ENCODE peak calls at places on chromosomes 13 and 19, in five cellular contexts. M is EL, P is astrocyte of the hippocampus, B is substantia nigra, L is nephron progenitor cell. I is an unnamed sample.

GRCh38 chr19:6224308-6224675 is 55.5 kb downstream of the MLLT1 start:
- DNase-seq in P (no peak), B (no peak), M (no peak), L (no peak), I (no peak)

GRCh38 chr19:6753178-6754031 is 13.8 kb downstream of the SH2D3A start:
- DNase-seq in M (peak; percentile 77), P (peak; percentile 78), L (peak; percentile 93), B (no peak), I (peak; percentile 92)

GRCh38 chr13:75432045-75432444 is 49.9 kb downstream of the TBC1D4 start:
- DNase-seq in L (no peak), M (no peak), B (no peak), P (no peak), I (no peak)

GRCh38 chr13:44437356-44438233 is 64.0 kb downstream of the SERP2 start:
- DNase-seq in B (no peak), L (no peak), M (peak; percentile 56), P (peak; percentile 43), I (no peak)

GRCh38 chr19:39824143-39825092 is 9.5 kb downstream of the DYRK1B start:
- DNase-seq in L (peak; percentile 77), M (peak; percentile 88), B (peak; percentile 86), P (peak; percentile 97), I (peak; percentile 96)

GRCh38 chr19:4879041-4879440 is 11.6 kb upstream of the PLIN3 start:
- DNase-seq in L (no peak), M (no peak), P (no peak), B (no peak), I (no peak)

GRCh38 chr19:3372413-3372812 is 6.0 kb downstream of the NFIC start:
- DNase-seq in M (no peak), P (no peak), B (no peak), L (no peak), I (no peak)

GRCh38 chr13:36345438-36346221 is 564 bp downstream of the SPART start:
- DNase-seq in B (peak; percentile 22), P (peak; percentile 91), L (peak; percentile 53), M (peak; percentile 86), I (peak; percentile 92)

GRCh38 chr19:28258794-28259193 is 954.2 kb downstream of the UQCRFS1 start:
- DNase-seq in L (no peak), P (no peak), M (no peak), B (no peak), I (no peak)

GRCh38 chr13:29758591-29759114 is 91.8 kb downstream of the UBL3 start:
- DNase-seq in L (no peak), B (peak; percentile 7), P (no peak), M (peak; percentile 18), I (no peak)

GRCh38 chr13:100235311-100235901 is 146.5 kb downstream of the PCCA start:
- DNase-seq in M (peak; percentile 57), B (no peak), P (peak; percentile 71), L (peak; percentile 24), I (no peak)

GRCh38 chr19:29245221-29245620 is 32.3 kb upstream of the UQCRFS1 start:
- DNase-seq in L (no peak), B (no peak), P (peak; percentile 5), M (no peak), I (no peak)

GRCh38 chr19:51507640-51508058 is 6.0 kb upstream of the SIGLEC12 start:
- DNase-seq in B (no peak), P (no peak), L (no peak), M (no peak), I (no peak)

GRCh38 chr13:97222934-97223710 is 989 bp downstream of the MBNL2 start:
- DNase-seq in P (no peak), M (no peak), L (no peak), B (no peak), I (no peak)

GRCh38 chr13:30792257-30793000 is 57.1 kb downstream of the ALOX5AP start:
- DNase-seq in B (peak; percentile 59), L (peak; percentile 69), M (peak; percentile 96), P (peak; percentile 98), I (peak; percentile 89)

GRCh38 chr19:16019691-16020448 is 56.4 kb upstream of the TPM4 start:
- DNase-seq in L (no peak), M (no peak), P (no peak), B (no peak), I (peak; percentile 63)

GRCh38 chr19:40465025-40465780 is at the start of gene BLVRB:
- DNase-seq in L (no peak), M (peak; percentile 66), P (peak; percentile 73), B (no peak), I (no peak)

GRCh38 chr13:101346942-101347728 is 69.2 kb downstream of the NALCN start:
- DNase-seq in M (peak; percentile 37), P (peak; percentile 16), L (no peak), B (no peak), I (no peak)

GRCh38 chr19:19043481-19043880 is 10.1 kb downstream of the ARMC6 start:
- DNase-seq in B (no peak), L (no peak), P (no peak), M (no peak), I (no peak)

GRCh38 chr19:52170304-52170703 is 1.1 kb downstream of the ZNF836 start:
- DNase-seq in B (no peak), L (peak; percentile 12), M (peak; percentile 3), P (peak; percentile 9), I (no peak)

GRCh38 chr13:100941377-100941776 is 266.8 kb upstream of the TMTC4 start:
- DNase-seq in M (no peak), L (no peak), P (no peak), B (no peak), I (no peak)

GRCh38 chr13:98896083-98896867 is 81.6 kb downstream of the DOCK9 start:
- DNase-seq in B (no peak), L (no peak), M (no peak), P (no peak), I (no peak)

GRCh38 chr13:30850867-30851211 is 55.2 kb upstream of the MEDAG start:
- DNase-seq in M (no peak), L (no peak), P (no peak), B (no peak), I (no peak)

GRCh38 chr19:55563261-55563690 is 17.4 kb downstream of the ZNF579 start:
- DNase-seq in B (no peak), M (no peak), P (peak; percentile 81), L (no peak), I (no peak)

GRCh38 chr19:4077800-4078683 is 11.3 kb upstream of the ZBTB7A start:
- DNase-seq in M (peak; percentile 60), P (peak; percentile 49), B (no peak), L (peak; percentile 65), I (peak; percentile 89)

GRCh38 chr19:16851031-16851712 is 22.0 kb downstream of the SIN3B start:
- DNase-seq in B (no peak), L (no peak), P (peak; percentile 87), M (peak; percentile 77), I (no peak)

GRCh38 chr13:41216160-41216559 is 21.8 kb upstream of the KBTBD7 start:
- DNase-seq in L (no peak), M (peak; percentile 52), P (no peak), B (no peak), I (no peak)

GRCh38 chr19:3366104-3366760 is at the start of gene NFIC:
- DNase-seq in P (peak; percentile 86), M (peak; percentile 91), L (no peak), B (no peak), I (peak; percentile 94)